ENCODE peak calls at places on chromosomes 3 and 15, in five cellular contexts. J is AG20443; S is activated naive CD4-positive, alpha-beta T cell treated with anti-CD3 and anti-CD28 coated beads, Interleukin-2, amount 10 ng/mL, durations not matched to agents 7 days and 5 days; D is tibial artery; R is tibial nerve. K is an unnamed sample.
A peak's percentile ranks its signal among the peaks of the same experiment; 100 is the strongest.

GRCh38 chr3:75655501-75655904 is 8.6 kb upstream of the FRG2C start:
- DNase-seq in R (no peak), J (no peak), D (no peak), S (no peak), K (no peak)

GRCh38 chr3:140842984-140843649 is 98.5 kb upstream of the SLC25A36 start:
- DNase-seq in R (no peak), J (no peak), D (no peak), S (no peak), K (no peak)

GRCh38 chr15:98809273-98809672 is 160.9 kb downstream of the IGF1R start:
- DNase-seq in R (no peak), J (no peak), D (peak; percentile 79), S (no peak), K (no peak)

GRCh38 chr15:99029358-99029871 is 21.8 kb upstream of the PGPEP1L start:
- DNase-seq in R (no peak), D (no peak), S (no peak), J (no peak), K (no peak)

GRCh38 chr3:33144433-33144832 is 30.6 kb downstream of the CRTAP start:
- DNase-seq in S (peak; percentile 45), J (no peak), R (no peak), D (no peak), K (no peak)

GRCh38 chr15:92600902-92601301 is 54.7 kb downstream of the FAM174B start:
- DNase-seq in R (no peak), D (no peak), S (no peak), J (no peak), K (no peak)

GRCh38 chr3:21697707-21698106 is 53.3 kb downstream of the ZNF385D start:
- DNase-seq in R (no peak), S (no peak), J (no peak), D (no peak), K (no peak)

GRCh38 chr3:24683511-24684384 is 189.1 kb upstream of the THRB start:
- DNase-seq in R (no peak), J (peak; percentile 60), D (no peak), S (no peak), K (no peak)

GRCh38 chr3:98980915-98981596 is 79.6 kb upstream of the DCBLD2 start:
- DNase-seq in D (no peak), S (no peak), R (no peak), J (peak; percentile 54), K (no peak)

GRCh38 chr15:98767692-98768091 is 119.4 kb downstream of the IGF1R start:
- DNase-seq in D (no peak), R (no peak), S (no peak), J (no peak), K (no peak)

GRCh38 chr15:91572110-91572509 is 281.4 kb upstream of the SLCO3A1 start:
- DNase-seq in S (no peak), D (no peak), J (no peak), R (no peak), K (no peak)

GRCh38 chr3:36166477-36166876 is 213.8 kb upstream of the STAC start:
- DNase-seq in S (no peak), J (peak; percentile 84), R (no peak), D (no peak), K (no peak)

GRCh38 chr3:184556502-184557347 is 4.9 kb upstream of the EPHB3 start:
- DNase-seq in S (peak; percentile 54), J (no peak), D (no peak), R (no peak), K (no peak)

GRCh38 chr3:140927279-140927678 is 14.4 kb upstream of the SLC25A36 start:
- DNase-seq in D (no peak), R (no peak), S (no peak), J (no peak), K (no peak)

GRCh38 chr15:81633889-81634288 is 259.9 kb upstream of the TMC3 start:
- DNase-seq in D (no peak), J (no peak), R (no peak), S (no peak), K (no peak)

GRCh38 chr15:40369474-40369869 is 11.5 kb downstream of the DISP2 start:
- DNase-seq in D (peak; percentile 55), J (no peak), R (no peak), S (no peak), K (no peak)

GRCh38 chr3:111252795-111253194 is 181.2 kb downstream of the NECTIN3 start:
- DNase-seq in J (peak; percentile 73), S (no peak), D (no peak), R (no peak), K (no peak)

GRCh38 chr3:129343643-129344360 is 65.1 kb downstream of the HMCES start:
- DNase-seq in S (peak; percentile 56), R (no peak), J (peak; percentile 82), D (no peak), K (no peak)

GRCh38 chr3:127908202-127908601 is 6.8 kb upstream of the KBTBD12 start:
- DNase-seq in D (no peak), S (no peak), J (no peak), R (no peak), K (no peak)

GRCh38 chr3:158160958-158161357 is 51.1 kb downstream of the RSRC1 start:
- DNase-seq in R (no peak), D (no peak), J (peak; percentile 73), S (no peak), K (no peak)

GRCh38 chr3:121330586-121330985 is 215.2 kb downstream of the POLQ start:
- DNase-seq in S (no peak), J (no peak), R (no peak), D (no peak), K (no peak)

GRCh38 chr3:154275965-154276364 is 48.3 kb downstream of the DHX36 start:
- DNase-seq in J (no peak), S (no peak), D (no peak), R (no peak), K (no peak)

GRCh38 chr3:19891740-19892139 is 42.3 kb downstream of the EFHB start:
- DNase-seq in R (no peak), D (no peak), J (no peak), S (no peak), K (no peak)

GRCh38 chr3:146218880-146219866 is 31.7 kb downstream of the PLSCR4 start:
- DNase-seq in S (peak; percentile 46), D (no peak), J (peak; percentile 27), R (no peak), K (no peak)

GRCh38 chr15:40871749-40872617 is 2.1 kb downstream of the RHOV start:
- DNase-seq in D (no peak), R (no peak), J (no peak), S (no peak), K (no peak)

GRCh38 chr3:187946031-187946691 is 200.9 kb upstream of the BCL6 start:
- DNase-seq in R (no peak), S (no peak), D (no peak), J (peak; percentile 69), K (no peak)

GRCh38 chr15:77629070-77630030 is 3.4 kb downstream of the LINGO1 start:
- DNase-seq in D (no peak), S (no peak), J (no peak), R (no peak), K (no peak)

GRCh38 chr15:63476229-63476632 is 28.2 kb upstream of the USP3 start:
- DNase-seq in R (no peak), S (no peak), J (peak; percentile 84), D (no peak), K (no peak)

GRCh38 chr15:81301815-81302399 is 22.0 kb downstream of the STARD5 start:
- DNase-seq in J (no peak), R (no peak), D (peak; percentile 68), S (peak; percentile 55), K (no peak)

GRCh38 chr15:38514601-38515000 is 50.0 kb downstream of the RASGRP1 start:
- DNase-seq in D (no peak), J (no peak), R (no peak), S (no peak), K (no peak)

GRCh38 chr3:135514064-135514455 is 451.5 kb upstream of the PPP2R3A start:
- DNase-seq in D (no peak), S (no peak), R (no peak), J (no peak), K (no peak)

GRCh38 chr3:141894524-141895176 is 18.2 kb downstream of the ATP1B3 start:
- DNase-seq in R (no peak), J (peak; percentile 52), D (no peak), S (no peak), K (no peak)

GRCh38 chr3:188947983-188948657 is 223.7 kb upstream of the TPRG1 start:
- DNase-seq in J (peak; percentile 89), D (peak; percentile 99), R (peak; percentile 94), S (no peak), K (no peak)

GRCh38 chr3:147655236-147655635 is 246.1 kb downstream of the ZIC1 start:
- DNase-seq in S (no peak), D (no peak), R (no peak), J (peak; percentile 77), K (no peak)

GRCh38 chr15:99842071-99842470 is 108.8 kb upstream of the LYSMD4 start:
- DNase-seq in S (no peak), R (no peak), J (no peak), D (no peak), K (no peak)

GRCh38 chr3:156750191-156750873 is 75.8 kb upstream of the LEKR1 start:
- DNase-seq in S (no peak), R (no peak), D (no peak), J (peak; percentile 48), K (no peak)

GRCh38 chr3:132232231-132232792 is 84.9 kb upstream of the ACP3 start:
- DNase-seq in S (no peak), D (no peak), J (no peak), R (no peak), K (no peak)